ENCODE peak calls at places on chromosome 4, in ten cellular contexts. G is heart left ventricle, S is upper lobe of left lung, H is HCT116, T is IMR-90, X is HepG2, W is body of pancreas, B is gastrocnemius medialis, D is A549, Y is GM12878. R is an unnamed sample.
A peak's percentile ranks its signal among the peaks of the same experiment; 100 is the strongest.

GRCh38 chr4:1819284-1819683 is 26.2 kb downstream of the FGFR3 start:
- ATAC-seq in H (no peak), S (no peak), X (no peak), Y (no peak), G (no peak), W (peak; percentile 39), T (peak; percentile 51), D (no peak), B (peak; percentile 96), R (no peak)

GRCh38 chr4:77560170-77560569 is 45.5 kb upstream of the CXCL13 start:
- ATAC-seq in G (no peak), S (no peak), D (no peak), X (no peak), W (peak; percentile 31), B (no peak), Y (no peak), H (no peak), T (no peak), R (no peak)

GRCh38 chr4:168397611-168398169 is 79.1 kb upstream of the DDX60 start:
- ATAC-seq in X (no peak), H (no peak), D (no peak), T (no peak), W (no peak), S (no peak), B (no peak), G (no peak), Y (no peak), R (no peak)

GRCh38 chr4:142801966-142802365 is 44.1 kb downstream of the INPP4B start:
- ATAC-seq in D (no peak), G (no peak), W (no peak), X (no peak), T (no peak), S (no peak), B (no peak), H (no peak), Y (no peak), R (no peak)

GRCh38 chr4:129545599-129546278 is 449.8 kb downstream of the C4orf33 start:
- ATAC-seq in S (peak; percentile 82), B (peak; percentile 58), W (peak; percentile 89), Y (no peak), T (no peak), H (no peak), D (peak; percentile 19), G (peak; percentile 99), X (no peak), R (peak; percentile 89)

GRCh38 chr4:147834480-147834879 is 102.6 kb downstream of the ARHGAP10 start:
- ATAC-seq in H (no peak), W (no peak), X (no peak), G (no peak), D (no peak), S (no peak), B (no peak), Y (no peak), T (no peak), R (no peak)

GRCh38 chr4:88135362-88135663 is 23.1 kb downstream of the ABCG2 start:
- ATAC-seq in H (no peak), G (no peak), B (no peak), D (no peak), S (no peak), W (no peak), Y (no peak), X (no peak), T (no peak), R (no peak)

GRCh38 chr4:150217192-150217591 is 138.9 kb downstream of the DCLK2 start:
- ATAC-seq in S (no peak), G (peak; percentile 63), B (no peak), X (peak; percentile 70), H (no peak), W (no peak), T (peak; percentile 87), D (peak; percentile 85), Y (no peak), R (no peak)

GRCh38 chr4:83646538-83646937 is 110.6 kb downstream of the GPAT3 start:
- ATAC-seq in X (no peak), S (no peak), G (no peak), W (no peak), T (no peak), Y (no peak), B (no peak), H (no peak), D (no peak), R (no peak)

GRCh38 chr4:123937612-123938011 is 541.0 kb downstream of the SPRY1 start:
- ATAC-seq in T (no peak), G (no peak), W (no peak), S (no peak), X (no peak), Y (no peak), B (no peak), H (no peak), D (no peak), R (no peak)

GRCh38 chr4:146458594-146458993 is 63.1 kb downstream of the SLC10A7 start:
- ATAC-seq in W (no peak), G (no peak), T (no peak), H (no peak), X (no peak), Y (peak; percentile 99), S (no peak), D (no peak), B (no peak), R (no peak)

GRCh38 chr4:183223046-183223445 is 97.0 kb downstream of the CLDN22 start:
- ATAC-seq in S (no peak), X (no peak), W (peak; percentile 56), B (no peak), D (no peak), H (no peak), Y (no peak), G (no peak), T (no peak), R (no peak)

GRCh38 chr4:101458473-101458872 is 111.1 kb upstream of the PPP3CA start:
- ATAC-seq in W (no peak), H (no peak), S (no peak), Y (no peak), X (no peak), G (no peak), T (no peak), B (no peak), D (no peak), R (no peak)

GRCh38 chr4:122716825-122717448 is 15.6 kb upstream of the BBS12 start:
- ATAC-seq in B (peak; percentile 68), X (peak; percentile 94), S (no peak), Y (peak; percentile 97), H (peak; percentile 100), T (peak; percentile 90), G (peak; percentile 84), D (peak; percentile 89), W (peak; percentile 74), R (no peak)

GRCh38 chr4:41647368-41647767 is 101.2 kb downstream of the PHOX2B start:
- ATAC-seq in G (no peak), S (no peak), H (no peak), Y (peak; percentile 59), D (no peak), T (no peak), B (no peak), X (no peak), W (no peak), R (no peak)
- TF ChIP-seq POLR2A in G (no peak), S (no peak), H (no peak), Y (no peak), D (no peak), T (no peak), B (no peak), X (no peak), W (no peak), R (no peak)

GRCh38 chr4:119593698-119594097 is 34.9 kb downstream of the PDE5A start:
- ATAC-seq in T (no peak), X (no peak), B (no peak), G (no peak), Y (no peak), W (no peak), S (no peak), H (no peak), D (no peak), R (no peak)

GRCh38 chr4:119597377-119597776 is 31.2 kb downstream of the PDE5A start:
- ATAC-seq in G (peak; percentile 54), B (peak; percentile 24), D (no peak), X (no peak), S (no peak), Y (no peak), W (no peak), H (no peak), T (no peak), R (no peak)

GRCh38 chr4:119592708-119593298 is 35.8 kb downstream of the PDE5A start:
- ATAC-seq in Y (no peak), T (peak; percentile 14), G (peak; percentile 20), H (no peak), W (no peak), B (no peak), S (no peak), D (no peak), X (no peak), R (no peak)

GRCh38 chr4:119604266-119604665 is 24.3 kb downstream of the PDE5A start:
- ATAC-seq in B (no peak), X (no peak), T (no peak), D (no peak), W (no peak), S (no peak), H (no peak), Y (no peak), G (no peak), R (no peak)

GRCh38 chr4:119598521-119598920 is 30.1 kb downstream of the PDE5A start:
- ATAC-seq in G (no peak), X (no peak), B (peak; percentile 56), Y (no peak), S (no peak), D (no peak), T (no peak), W (no peak), H (no peak), R (no peak)
- H3K27ac ChIP-seq in G (no peak overlapping the region), X (no peak overlapping the region), B (peak overlapping the region; percentile 50), Y (no peak overlapping the region), S (no peak overlapping the region), D (no peak overlapping the region), T (no peak overlapping the region), W (no peak overlapping the region), H (no peak overlapping the region), R (no peak overlapping the region)

GRCh38 chr4:184731056-184731455 is 2.8 kb downstream of the CENPU start:
- ATAC-seq in X (no peak), D (no peak), H (no peak), Y (no peak), S (no peak), B (no peak), T (no peak), G (no peak), W (no peak), R (no peak)
- H3K4me3 ChIP-seq in X (no peak overlapping the region), D (no peak overlapping the region), H (no peak overlapping the region), Y (no peak overlapping the region), S (no peak overlapping the region), B (no peak overlapping the region), T (no peak overlapping the region), G (no peak overlapping the region), W (no peak overlapping the region), R (no peak overlapping the region)

GRCh38 chr4:82398263-82398662 is 24.5 kb upstream of the HNRNPD start:
- ATAC-seq in H (no peak), G (no peak), W (no peak), Y (no peak), B (no peak), S (no peak), X (no peak), T (no peak), D (no peak), R (no peak)

DNA sequence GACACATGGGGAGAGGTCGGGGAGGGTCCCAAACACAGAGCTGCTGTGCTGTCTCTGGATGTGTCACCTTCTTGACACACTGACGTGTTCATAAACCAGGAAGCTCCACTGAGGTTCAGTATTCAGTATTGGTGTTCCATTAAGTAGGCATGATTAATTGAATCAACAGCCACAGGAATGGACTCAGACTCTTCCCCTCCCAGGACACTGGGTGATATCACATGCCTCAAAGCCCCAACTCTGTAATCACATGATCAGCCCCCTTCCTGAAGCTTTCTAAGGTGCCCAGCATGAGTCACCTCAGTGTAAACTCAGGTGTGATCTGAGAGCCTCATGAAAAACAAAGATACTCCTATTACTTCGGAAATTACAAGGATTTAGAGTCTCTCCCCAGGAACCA is 21.1 kb upstream of the HNRNPD start:
- ATAC-seq in G (no peak), Y (no peak), S (no peak), T (no peak), H (peak; percentile 67), X (peak; percentile 63), D (no peak), B (no peak), W (no peak), R (no peak)
- TF ChIP-seq POLR2A in G (no peak), Y (no peak), S (no peak), T (no peak), H (no peak), X (no peak), D (no peak), B (no peak), W (no peak), R (no peak)